ENCODE peak calls at places on chromosomes 11 and 22, in six cellular contexts. One of them, this sample, is unnamed.

GRCh38 chr22:47290706-47291430 is 528.4 kb downstream of the TBC1D22A start:
- DNase-seq in ovary: no peak
- DNase-seq in activated CD8-positive, alpha-beta memory T cell treated with anti-CD3 and anti-CD28 coated beads, Interleukin-2, amount 50 U/mL, for 48 hours: no peak
- DNase-seq in AG08395: no peak
- DNase-seq in endothelial cell: no peak
- DNase-seq in T-helper 2 cell: no peak
- DNase-seq in this sample: no peak

GRCh38 chr11:35614949-35615569 is 3.2 kb upstream of the FJX1 start:
- DNase-seq in AG08395: no peak
- DNase-seq in endothelial cell: no peak
- DNase-seq in ovary: no peak
- DNase-seq in T-helper 2 cell: no peak
- DNase-seq in activated CD8-positive, alpha-beta memory T cell treated with anti-CD3 and anti-CD28 coated beads, Interleukin-2, amount 50 U/mL, for 48 hours: no peak
- DNase-seq in this sample: no peak

GRCh38 chr11:114304969-114305368 is 8.8 kb downstream of the NNMT start:
- DNase-seq in activated CD8-positive, alpha-beta memory T cell treated with anti-CD3 and anti-CD28 coated beads, Interleukin-2, amount 50 U/mL, for 48 hours: no peak
- DNase-seq in endothelial cell: no peak
- DNase-seq in AG08395: no peak
- DNase-seq in T-helper 2 cell: no peak
- DNase-seq in ovary: no peak
- DNase-seq in this sample: no peak

GRCh38 chr22:30871391-30872281 is 96.9 kb downstream of the MORC2 start:
- DNase-seq in activated CD8-positive, alpha-beta memory T cell treated with anti-CD3 and anti-CD28 coated beads, Interleukin-2, amount 50 U/mL, for 48 hours: no peak
- DNase-seq in ovary: peak
- DNase-seq in T-helper 2 cell: no peak
- DNase-seq in endothelial cell: no peak
- DNase-seq in AG08395: no peak
- DNase-seq in this sample: no peak

GRCh38 chr11:73950869-73951710 is at the start of gene DNAJB13:
- DNase-seq in activated CD8-positive, alpha-beta memory T cell treated with anti-CD3 and anti-CD28 coated beads, Interleukin-2, amount 50 U/mL, for 48 hours: no peak
- DNase-seq in AG08395: peak
- DNase-seq in endothelial cell: peak
- DNase-seq in ovary: peak
- DNase-seq in T-helper 2 cell: no peak
- DNase-seq in this sample: peak

GRCh38 chr11:105244157-105244820 is 104.7 kb upstream of the CARD18 start:
- DNase-seq in activated CD8-positive, alpha-beta memory T cell treated with anti-CD3 and anti-CD28 coated beads, Interleukin-2, amount 50 U/mL, for 48 hours: no peak
- DNase-seq in endothelial cell: no peak
- DNase-seq in AG08395: peak
- DNase-seq in ovary: no peak
- DNase-seq in T-helper 2 cell: no peak
- DNase-seq in this sample: peak

GRCh38 chr11:70505761-70506657 is 107.7 kb downstream of the CTTN start:
- DNase-seq in endothelial cell: no peak
- DNase-seq in activated CD8-positive, alpha-beta memory T cell treated with anti-CD3 and anti-CD28 coated beads, Interleukin-2, amount 50 U/mL, for 48 hours: no peak
- DNase-seq in ovary: no peak
- DNase-seq in T-helper 2 cell: no peak
- DNase-seq in AG08395: no peak
- DNase-seq in this sample: no peak

GRCh38 chr11:124069429-124070401 is 28.6 kb upstream of the OR10G7 start:
- DNase-seq in ovary: no peak
- DNase-seq in activated CD8-positive, alpha-beta memory T cell treated with anti-CD3 and anti-CD28 coated beads, Interleukin-2, amount 50 U/mL, for 48 hours: peak
- DNase-seq in AG08395: peak
- DNase-seq in endothelial cell: peak
- DNase-seq in T-helper 2 cell: no peak
- DNase-seq in this sample: peak

GRCh38 chr11:123736769-123737168 is 4.7 kb downstream of the ZNF202 start:
- DNase-seq in T-helper 2 cell: no peak
- DNase-seq in activated CD8-positive, alpha-beta memory T cell treated with anti-CD3 and anti-CD28 coated beads, Interleukin-2, amount 50 U/mL, for 48 hours: no peak
- DNase-seq in endothelial cell: no peak
- DNase-seq in AG08395: no peak
- DNase-seq in ovary: no peak
- DNase-seq in this sample: no peak

GRCh38 chr22:49973018-49973965 is 12.7 kb downstream of the PIM3 start:
- DNase-seq in T-helper 2 cell: no peak
- DNase-seq in activated CD8-positive, alpha-beta memory T cell treated with anti-CD3 and anti-CD28 coated beads, Interleukin-2, amount 50 U/mL, for 48 hours: no peak
- DNase-seq in AG08395: no peak
- DNase-seq in ovary: no peak
- DNase-seq in endothelial cell: no peak
- DNase-seq in this sample: no peak

GRCh38 chr22:22593964-22594656 is 35.0 kb upstream of the PRAME start:
- DNase-seq in endothelial cell: peak
- DNase-seq in AG08395: peak
- DNase-seq in T-helper 2 cell: peak
- DNase-seq in ovary: peak
- DNase-seq in activated CD8-positive, alpha-beta memory T cell treated with anti-CD3 and anti-CD28 coated beads, Interleukin-2, amount 50 U/mL, for 48 hours: peak
- DNase-seq in this sample: peak

GRCh38 chr22:31102441-31103081 is 4.8 kb downstream of the SELENOM start:
- DNase-seq in ovary: peak
- DNase-seq in T-helper 2 cell: no peak
- DNase-seq in endothelial cell: no peak
- DNase-seq in activated CD8-positive, alpha-beta memory T cell treated with anti-CD3 and anti-CD28 coated beads, Interleukin-2, amount 50 U/mL, for 48 hours: no peak
- DNase-seq in AG08395: peak
- DNase-seq in this sample: peak

GRCh38 chr11:14446701-14447169 is 52.9 kb downstream of the COPB1 start:
- DNase-seq in T-helper 2 cell: no peak
- DNase-seq in activated CD8-positive, alpha-beta memory T cell treated with anti-CD3 and anti-CD28 coated beads, Interleukin-2, amount 50 U/mL, for 48 hours: no peak
- DNase-seq in ovary: no peak
- DNase-seq in AG08395: peak
- DNase-seq in endothelial cell: no peak
- DNase-seq in this sample: no peak

GRCh38 chr22:41001722-41002122 is 50.5 kb downstream of the RBX1 start:
- DNase-seq in endothelial cell: no peak
- DNase-seq in ovary: no peak
- DNase-seq in AG08395: peak
- DNase-seq in activated CD8-positive, alpha-beta memory T cell treated with anti-CD3 and anti-CD28 coated beads, Interleukin-2, amount 50 U/mL, for 48 hours: no peak
- DNase-seq in T-helper 2 cell: no peak
- DNase-seq in this sample: no peak

GRCh38 chr11:71342951-71343827 is 90.8 kb upstream of the SHANK2 start:
- DNase-seq in ovary: no peak
- DNase-seq in activated CD8-positive, alpha-beta memory T cell treated with anti-CD3 and anti-CD28 coated beads, Interleukin-2, amount 50 U/mL, for 48 hours: peak
- DNase-seq in endothelial cell: peak
- DNase-seq in AG08395: peak
- DNase-seq in T-helper 2 cell: no peak
- DNase-seq in this sample: no peak